ENCODE peak calls at places on chromosomes 12 and 14, in four cellular contexts. V is H1, G is trophoblast cell, C is IMR-90. X is an unnamed sample.

GRCh38 chr12:120314220-120314619 is 12.1 kb downstream of the SIRT4 start:
- DNase-seq in V (no peak), G (peak; percentile 4), C (no peak), X (no peak)

GRCh38 chr12:2834581-2835491 is at the start of gene NRIP2:
- DNase-seq in C (peak; percentile 73), G (no peak), V (no peak), X (no peak)

GRCh38 chr14:90383731-90384542 is 12.9 kb upstream of the CALM1 start:
- DNase-seq in V (no peak), C (peak; percentile 46), G (peak; percentile 42), X (peak; percentile 58)

GRCh38 chr14:102593841-102594170 is 1.4 kb downstream of the RCOR1 start:
- DNase-seq in V (no peak), C (no peak), G (no peak), X (no peak)

GRCh38 chr12:3329361-3329760 is 161.6 kb upstream of the PRMT8 start:
- DNase-seq in C (no peak), G (no peak), V (no peak), X (no peak)

GRCh38 chr14:101825797-101826196 is 64.3 kb downstream of the PPP2R5C start:
- DNase-seq in V (no peak), G (no peak), C (no peak), X (no peak)

GRCh38 chr12:31370645-31371620 is 45.0 kb upstream of the SINHCAF start:
- DNase-seq in V (peak; percentile 77), G (peak; percentile 83), C (no peak), X (peak; percentile 82)

GRCh38 chr12:20657496-20657895 is 37.6 kb upstream of the SLCO1C1 start:
- DNase-seq in C (no peak), G (no peak), V (no peak), X (no peak)

GRCh38 chr12:27542628-27543027 is 18.6 kb downstream of the PPFIBP1 start:
- DNase-seq in V (no peak), G (peak; percentile 85), C (peak; percentile 97), X (no peak)

GRCh38 chr14:24307575-24308341 is at the start of gene CIDEB:
- DNase-seq in V (no peak), G (peak; percentile 54), C (peak; percentile 43), X (peak; percentile 53)

GRCh38 chr12:131912526-131913274 is 16.4 kb upstream of the PUS1 start:
- DNase-seq in C (peak; percentile 85), V (no peak), G (no peak), X (no peak)

GRCh38 chr12:44286821-44287220 is 450.9 kb downstream of the TMEM117 start:
- DNase-seq in V (no peak), G (no peak), C (no peak), X (no peak)

GRCh38 chr14:23568021-23568599 is 519 bp upstream of the AP1G2 start:
- DNase-seq in V (no peak), G (no peak), C (no peak), X (no peak)

DNA sequence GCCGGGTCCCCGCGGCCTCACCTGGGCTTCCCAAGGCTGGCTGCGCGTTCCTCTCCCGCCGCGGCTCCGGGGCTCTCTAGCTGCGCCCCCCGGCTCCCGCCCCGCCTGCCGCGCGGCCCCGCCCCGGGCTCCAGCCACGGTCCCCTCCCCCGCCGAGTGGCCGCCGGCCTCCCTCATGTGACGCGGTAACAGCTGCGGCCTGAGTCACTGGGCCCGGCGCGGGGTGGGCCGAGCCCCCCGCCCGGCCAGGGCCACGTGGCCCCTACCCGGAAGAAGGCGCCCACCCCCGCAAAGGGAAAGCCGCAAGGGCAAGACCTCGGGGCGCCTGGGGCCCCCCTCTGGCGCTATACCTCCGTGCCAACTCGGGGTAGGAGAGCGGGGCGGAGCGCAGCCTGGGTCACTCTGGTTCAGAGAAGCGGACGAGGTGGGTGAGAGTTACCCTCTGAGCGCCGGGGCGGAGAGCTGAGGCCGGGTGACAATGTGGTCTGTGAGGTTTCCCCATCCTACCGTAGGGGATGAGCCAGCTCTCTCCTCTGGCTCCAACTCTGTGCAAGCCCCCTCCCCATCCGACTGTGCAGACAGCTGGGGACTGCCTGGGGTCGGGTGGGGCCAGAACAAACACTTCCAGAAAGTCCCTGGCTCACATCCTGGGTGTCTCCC is at the start of gene CD63:
- DNase-seq in C (peak; percentile 88), G (peak; percentile 81), V (no peak), X (no peak)
- H2AK5ac ChIP-seq in C (peak within 1 kb of the TSS; percentile 99), G (peak within 1 kb of the TSS; percentile 80), V (no peak within 1 kb of the TSS), X (peak within 1 kb of the TSS; percentile 95)

GRCh38 chr14:54488318-54488645 is 498 bp downstream of the GMFB start:
- DNase-seq in V (no peak), G (no peak), C (no peak), X (no peak)

GRCh38 chr14:54489731-54490447 is 1.1 kb upstream of the GMFB start:
- DNase-seq in G (peak; percentile 44), C (no peak), V (no peak), X (no peak)

GRCh38 chr14:54489318-54489683 is 521 bp upstream of the GMFB start:
- DNase-seq in C (no peak), V (no peak), G (no peak), X (no peak)

GRCh38 chr14:54488646-54489317 is at the start of gene GMFB:
- DNase-seq in G (peak; percentile 95), V (peak; percentile 60), C (peak; percentile 91), X (peak; percentile 84)

GRCh38 chr14:54490448-54490805 is 1.6 kb upstream of the GMFB start:
- DNase-seq in V (no peak), C (no peak), G (peak; percentile 49), X (no peak)
- H3K4me2 ChIP-seq in V (no peak overlapping the region), C (no peak overlapping the region), G (peak overlapping the region; percentile 8), X (no peak overlapping the region)

DNA sequence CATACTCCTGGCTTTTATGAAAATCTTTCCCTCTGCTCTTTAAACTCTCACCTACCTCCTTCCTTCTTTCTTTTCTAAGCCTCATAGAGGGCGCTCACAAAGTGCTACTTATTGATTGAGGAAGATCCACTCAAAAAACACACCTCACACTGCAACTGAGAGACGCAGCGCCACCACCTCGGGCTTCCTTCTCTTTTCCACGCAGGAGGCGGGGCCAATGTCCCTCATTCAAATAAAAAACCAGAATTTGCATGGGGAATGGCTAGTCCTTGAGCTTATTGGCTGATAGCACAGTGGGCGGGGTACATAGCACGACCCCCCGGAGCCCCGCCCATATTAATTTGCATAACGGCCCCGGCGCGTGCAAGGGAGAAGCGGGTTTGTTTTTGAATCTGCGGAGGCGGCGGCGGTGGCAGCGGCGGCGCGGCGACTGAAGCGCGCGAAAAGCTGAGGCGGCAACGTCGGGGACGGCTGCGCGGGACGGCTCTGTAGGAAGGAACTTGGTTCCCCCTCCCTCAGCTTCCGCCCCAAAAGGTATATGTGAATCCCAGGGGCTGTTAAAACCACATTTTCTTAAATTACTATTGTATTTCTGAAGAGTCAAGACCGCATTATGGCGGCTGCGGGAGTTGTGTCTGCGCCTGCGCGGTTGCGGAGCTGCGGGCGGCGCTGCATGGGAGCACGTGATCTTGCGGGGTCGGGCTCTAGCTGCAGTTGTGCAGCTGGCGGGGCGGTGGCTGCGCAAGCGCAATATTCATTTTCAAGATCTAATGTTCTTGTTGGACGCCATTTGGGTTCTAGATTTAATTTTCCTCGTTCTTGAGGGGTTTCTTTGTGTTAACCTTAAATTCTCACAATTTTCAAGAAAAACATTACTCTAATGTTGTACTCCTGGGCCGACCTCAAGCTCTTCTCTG is at the start of gene ATF7IP:
- DNase-seq in G (peak; percentile 97), C (peak; percentile 96), V (peak; percentile 88), X (peak; percentile 89)
- H3K14ac ChIP-seq in G (peak within 1 kb of the TSS; percentile 96), C (peak within 1 kb of the TSS; percentile 91), V (no peak within 1 kb of the TSS), X (no peak within 1 kb of the TSS)

GRCh38 chr14:68458840-68459469 is 333.9 kb downstream of the ZFP36L1 start:
- DNase-seq in G (peak; percentile 60), C (peak; percentile 87), V (no peak), X (no peak)

GRCh38 chr14:68461086-68461485 is 331.8 kb downstream of the ZFP36L1 start:
- DNase-seq in G (no peak), C (no peak), V (no peak), X (no peak)

GRCh38 chr14:68460541-68460940 is 332.3 kb downstream of the ZFP36L1 start:
- DNase-seq in G (no peak), C (no peak), V (no peak), X (no peak)

GRCh38 chr14:68458253-68458652 is 334.6 kb downstream of the ZFP36L1 start:
- DNase-seq in G (no peak), C (no peak), V (no peak), X (no peak)

GRCh38 chr14:68459480-68460136 is 333.3 kb downstream of the ZFP36L1 start:
- DNase-seq in G (no peak), C (no peak), V (no peak), X (no peak)
- H2AK5ac ChIP-seq in G (no peak overlapping the region), C (peak overlapping the region; percentile 10), V (no peak overlapping the region), X (no peak overlapping the region)

DNA sequence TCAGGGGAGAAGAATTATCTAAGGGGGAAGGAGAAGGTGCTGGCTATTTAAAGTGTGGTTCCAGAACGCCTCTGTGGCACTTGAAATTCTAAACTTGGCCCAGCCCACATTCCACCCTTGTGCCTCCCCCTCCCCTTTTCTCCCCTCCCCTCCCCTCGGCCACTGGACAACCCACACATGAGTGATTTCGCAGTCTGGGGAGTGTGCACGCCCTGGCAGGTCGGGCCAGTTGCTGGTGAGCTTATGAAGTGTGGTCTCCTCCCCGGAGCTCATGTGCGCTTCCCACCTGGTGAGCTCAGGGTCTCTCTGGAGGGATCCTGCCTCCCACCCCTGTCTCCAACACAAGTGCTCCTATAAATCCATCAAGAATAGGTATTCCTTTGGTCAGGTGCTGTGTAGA is at the start of gene SLC6A13:
- DNase-seq in V (no peak), C (no peak), G (no peak), X (peak; percentile 9)
- H3K4me2 ChIP-seq in V (no peak within 1 kb of the TSS), C (no peak within 1 kb of the TSS), G (no peak within 1 kb of the TSS), X (no peak within 1 kb of the TSS)